ENCODE peak calls at places on chromosomes 2 and 18, in nine cellular contexts. C, S, K, F, Q, J, H, Y and V are unnamed samples.

GRCh38 chr2:231228974-231229373 is 30.5 kb downstream of the ARMC9 start:
- DNase-seq in C (no peak), S (no peak), K (no peak), F (peak; percentile 48), Q (no peak), J (no peak), H (no peak), Y (no peak), V (peak; percentile 10)

GRCh38 chr2:151262629-151263028 is 966 bp upstream of the RBM43 start:
- DNase-seq in C (no peak), S (no peak), K (peak; percentile 42), F (no peak), Q (no peak), J (no peak), H (no peak), Y (no peak), V (no peak)

GRCh38 chr2:100924122-100924519 is 78.0 kb upstream of the RPL31 start:
- DNase-seq in C (no peak), S (no peak), K (no peak), F (no peak), Q (no peak), J (peak; percentile 44), H (no peak), Y (no peak), V (no peak)

GRCh38 chr2:30282081-30282480 is 50.7 kb downstream of the LBH start:
- DNase-seq in C (no peak), S (no peak), K (no peak), F (no peak), Q (no peak), J (no peak), H (no peak), Y (no peak), V (peak; percentile 86)

GRCh38 chr2:173456960-173457359 is 102.3 kb downstream of the CDCA7 start:
- DNase-seq in C (peak; percentile 59), S (no peak), K (peak; percentile 71), F (no peak), Q (no peak), J (no peak), H (no peak), Y (no peak), V (no peak)

GRCh38 chr2:31382452-31383120 is 32.0 kb downstream of the XDH start:
- DNase-seq in C (no peak), S (no peak), K (peak; percentile 49), F (no peak), Q (no peak), J (peak; percentile 43), H (no peak), Y (peak; percentile 45), V (no peak)

GRCh38 chr2:224025874-224026273 is 13.2 kb downstream of the SERPINE2 start:
- DNase-seq in C (no peak), S (no peak), K (peak; percentile 64), F (no peak), Q (no peak), J (no peak), H (peak; percentile 98), Y (no peak), V (peak; percentile 71)

GRCh38 chr2:109322111-109322510 is 193.1 kb downstream of the SH3RF3 start:
- DNase-seq in C (no peak), S (no peak), K (no peak), F (no peak), Q (peak; percentile 84), J (peak; percentile 99), H (no peak), Y (peak; percentile 54), V (no peak)

GRCh38 chr18:2657043-2657512 is 1.6 kb downstream of the SMCHD1 start:
- DNase-seq in C (peak; percentile 43), S (no peak), K (no peak), F (no peak), Q (no peak), J (peak; percentile 20), H (no peak), Y (peak; percentile 16), V (no peak)

GRCh38 chr2:109239720-109240119 is 110.7 kb downstream of the SH3RF3 start:
- DNase-seq in C (no peak), S (no peak), K (no peak), F (no peak), Q (peak; percentile 24), J (peak; percentile 45), H (no peak), Y (peak; percentile 93), V (no peak)

GRCh38 chr2:223589901-223590300 is 12.3 kb downstream of the SCG2 start:
- DNase-seq in C (no peak), S (no peak), K (no peak), F (no peak), Q (no peak), J (no peak), H (no peak), Y (no peak), V (no peak)

GRCh38 chr2:179273461-179273962 is 8.9 kb upstream of the SESTD1 start:
- DNase-seq in C (no peak), S (no peak), K (no peak), F (no peak), Q (no peak), J (no peak), H (no peak), Y (no peak), V (no peak)

GRCh38 chr18:55862693-55863485 is 274.9 kb upstream of the TCF4 start:
- DNase-seq in C (peak; percentile 31), S (no peak), K (peak; percentile 61), F (no peak), Q (no peak), J (peak; percentile 51), H (no peak), Y (no peak), V (no peak)

GRCh38 chr2:127651987-127652550 is 6.1 kb downstream of the GPR17 start:
- DNase-seq in C (no peak), S (no peak), K (no peak), F (peak; percentile 90), Q (peak; percentile 63), J (no peak), H (no peak), Y (no peak), V (no peak)

GRCh38 chr2:169693344-169693743 is 861 bp downstream of the CFAP210 start:
- DNase-seq in C (no peak), S (peak; percentile 7), K (peak; percentile 4), F (peak; percentile 64), Q (no peak), J (peak; percentile 32), H (no peak), Y (peak; percentile 19), V (peak; percentile 7)

GRCh38 chr2:40127147-40127546 is 324.7 kb downstream of the SLC8A1 start:
- DNase-seq in C (no peak), S (no peak), K (no peak), F (no peak), Q (no peak), J (no peak), H (no peak), Y (no peak), V (no peak)

GRCh38 chr2:86476092-86476491 is 34.9 kb downstream of the KDM3A start:
- DNase-seq in C (no peak), S (no peak), K (no peak), F (no peak), Q (no peak), J (peak; percentile 84), H (no peak), Y (no peak), V (no peak)

GRCh38 chr2:1653956-1654695 is 90.2 kb downstream of the PXDN start:
- DNase-seq in C (no peak), S (no peak), K (no peak), F (no peak), Q (no peak), J (peak; percentile 84), H (no peak), Y (peak; percentile 62), V (no peak)

GRCh38 chr2:135909976-135910375 is 33.7 kb upstream of the MCM6 start:
- DNase-seq in C (no peak), S (no peak), K (no peak), F (no peak), Q (no peak), J (peak; percentile 80), H (no peak), Y (no peak), V (no peak)

DNA sequence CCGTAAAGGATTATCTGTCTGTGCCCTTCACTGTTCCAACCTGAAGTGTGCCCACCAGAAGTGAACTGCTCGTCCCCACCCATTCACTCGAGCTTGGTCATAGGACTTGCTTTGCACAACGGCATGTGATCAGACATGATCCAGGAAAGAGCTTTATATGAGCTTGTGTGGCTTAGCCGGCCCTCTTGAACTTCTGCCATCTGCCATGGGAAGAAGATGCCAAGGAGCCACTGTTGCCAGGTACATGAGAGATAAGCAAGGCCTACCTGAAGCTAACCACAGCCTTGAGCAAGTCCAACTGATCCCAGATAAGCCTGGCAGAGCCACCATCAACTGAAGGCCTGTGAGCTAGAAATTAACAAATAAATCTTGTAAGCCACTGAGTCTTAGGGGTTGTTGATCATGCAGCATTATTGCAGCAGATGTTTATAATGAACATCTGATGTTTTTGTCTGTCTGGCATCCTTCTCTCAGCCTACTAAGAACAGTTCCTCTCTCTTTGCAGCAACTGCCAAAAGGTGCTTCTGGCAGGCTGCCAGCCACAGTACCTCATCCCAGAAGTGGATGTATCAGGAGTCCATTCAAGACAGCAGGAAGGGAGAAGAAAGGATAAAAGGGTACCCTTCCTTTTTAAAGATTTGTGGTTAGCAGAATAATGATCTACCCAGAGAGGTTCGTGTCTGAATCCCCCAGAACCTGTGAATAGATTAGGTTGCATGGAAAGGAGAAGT is 16.8 kb downstream of the DBI start:
- DNase-seq in C (no peak), S (no peak), K (no peak), F (no peak), Q (peak; percentile 33), J (no peak), H (no peak), Y (no peak), V (peak; percentile 56)
- TF ChIP-seq EZH2phosphoT487 in C (no peak), S (no peak), K (no peak), F (no peak), Q (no peak), J (no peak), H (no peak), Y (no peak), V (no peak)

GRCh38 chr2:214465386-214466146 is 54.7 kb downstream of the VWC2L start:
- DNase-seq in C (no peak), S (no peak), K (peak; percentile 19), F (no peak), Q (peak; percentile 28), J (peak; percentile 71), H (no peak), Y (peak; percentile 52), V (no peak)
- TF ChIP-seq EZH2phosphoT487 in C (no peak), S (no peak), K (no peak), F (no peak), Q (no peak), J (no peak), H (no peak), Y (no peak), V (no peak)

GRCh38 chr2:9708683-9709538 is 78.1 kb upstream of the YWHAQ start:
- DNase-seq in C (no peak), S (no peak), K (no peak), F (no peak), Q (no peak), J (peak; percentile 26), H (no peak), Y (no peak), V (no peak)
- TF ChIP-seq EZH2phosphoT487 in C (no peak), S (no peak), K (no peak), F (no peak), Q (no peak), J (no peak), H (no peak), Y (no peak), V (no peak)

DNA sequence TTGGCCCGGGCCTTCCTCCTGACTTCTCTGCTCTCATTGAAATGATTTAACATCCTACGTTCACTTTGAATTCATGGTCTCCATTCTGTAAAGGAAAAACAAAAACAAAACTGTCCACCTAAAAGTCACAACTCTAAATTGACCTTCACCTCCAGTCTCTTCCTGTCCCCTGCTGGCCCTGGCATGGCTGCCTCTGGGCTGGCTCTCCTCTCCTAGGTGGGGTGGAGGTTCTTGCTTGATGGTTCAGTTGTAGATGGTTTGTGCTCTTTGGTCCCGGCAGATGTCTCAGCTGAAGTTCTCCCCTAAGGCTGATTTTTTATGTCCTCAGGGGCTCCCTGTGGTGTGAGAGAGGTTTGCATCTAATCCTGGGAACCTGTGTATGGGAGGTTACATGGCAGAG is 121.1 kb downstream of the ACKR3 start:
- DNase-seq in C (no peak), S (no peak), K (no peak), F (no peak), Q (no peak), J (no peak), H (no peak), Y (no peak), V (no peak)
- TF ChIP-seq EZH2phosphoT487 in C (no peak), S (no peak), K (no peak), F (no peak), Q (no peak), J (no peak), H (no peak), Y (no peak), V (no peak)